ENCODE peak calls at places on chromosomes 11 and 22, in six cellular contexts. One of them, this sample, is unnamed.

GRCh38 chr11:69003301-69003865 is 9.7 kb downstream of the MRGPRF start:
- DNase-seq in activated naive CD8-positive, alpha-beta T cell treated with anti-CD3 and anti-CD28 coated beads, Interleukin-2, amount 50 U/mL, for 24 hours: no peak
- DNase-seq in thoracic aorta: no peak
- DNase-seq in MV-4-11: no peak
- DNase-seq in RWPE1: no peak
- DNase-seq in posterior vena cava: peak
- DNase-seq in this sample: no peak

GRCh38 chr11:102762414-102762813 is 18.0 kb downstream of the MMP10 start:
- DNase-seq in MV-4-11: no peak
- DNase-seq in RWPE1: peak
- DNase-seq in posterior vena cava: no peak
- DNase-seq in activated naive CD8-positive, alpha-beta T cell treated with anti-CD3 and anti-CD28 coated beads, Interleukin-2, amount 50 U/mL, for 24 hours: no peak
- DNase-seq in thoracic aorta: no peak
- DNase-seq in this sample: no peak

GRCh38 chr11:121372028-121372427 is 79.5 kb downstream of the SC5D start:
- DNase-seq in activated naive CD8-positive, alpha-beta T cell treated with anti-CD3 and anti-CD28 coated beads, Interleukin-2, amount 50 U/mL, for 24 hours: no peak
- DNase-seq in RWPE1: no peak
- DNase-seq in thoracic aorta: no peak
- DNase-seq in posterior vena cava: no peak
- DNase-seq in MV-4-11: no peak
- DNase-seq in this sample: peak

GRCh38 chr11:47918370-47918690 is 62.0 kb upstream of the PTPRJ start:
- DNase-seq in MV-4-11: no peak
- DNase-seq in RWPE1: no peak
- DNase-seq in thoracic aorta: no peak
- DNase-seq in activated naive CD8-positive, alpha-beta T cell treated with anti-CD3 and anti-CD28 coated beads, Interleukin-2, amount 50 U/mL, for 24 hours: no peak
- DNase-seq in posterior vena cava: no peak
- DNase-seq in this sample: no peak

GRCh38 chr11:118068206-118068944 is 8.5 kb upstream of the TMPRSS4 start:
- DNase-seq in thoracic aorta: no peak
- DNase-seq in MV-4-11: no peak
- DNase-seq in RWPE1: no peak
- DNase-seq in activated naive CD8-positive, alpha-beta T cell treated with anti-CD3 and anti-CD28 coated beads, Interleukin-2, amount 50 U/mL, for 24 hours: no peak
- DNase-seq in posterior vena cava: no peak
- DNase-seq in this sample: no peak

GRCh38 chr11:12862761-12863469 is 146.2 kb upstream of the RASSF10 start:
- DNase-seq in activated naive CD8-positive, alpha-beta T cell treated with anti-CD3 and anti-CD28 coated beads, Interleukin-2, amount 50 U/mL, for 24 hours: no peak
- DNase-seq in RWPE1: peak
- DNase-seq in posterior vena cava: no peak
- DNase-seq in MV-4-11: no peak
- DNase-seq in thoracic aorta: no peak
- DNase-seq in this sample: peak

GRCh38 chr11:29432719-29433325 is 584.0 kb downstream of the KCNA4 start:
- DNase-seq in activated naive CD8-positive, alpha-beta T cell treated with anti-CD3 and anti-CD28 coated beads, Interleukin-2, amount 50 U/mL, for 24 hours: no peak
- DNase-seq in RWPE1: peak
- DNase-seq in posterior vena cava: no peak
- DNase-seq in MV-4-11: no peak
- DNase-seq in thoracic aorta: no peak
- DNase-seq in this sample: peak

GRCh38 chr11:20457001-20457768 is 69.7 kb downstream of the PRMT3 start:
- DNase-seq in posterior vena cava: no peak
- DNase-seq in thoracic aorta: no peak
- DNase-seq in activated naive CD8-positive, alpha-beta T cell treated with anti-CD3 and anti-CD28 coated beads, Interleukin-2, amount 50 U/mL, for 24 hours: no peak
- DNase-seq in MV-4-11: no peak
- DNase-seq in RWPE1: no peak
- DNase-seq in this sample: no peak

GRCh38 chr11:16572946-16573345 is 165.5 kb upstream of the C11orf58 start:
- DNase-seq in MV-4-11: no peak
- DNase-seq in posterior vena cava: no peak
- DNase-seq in RWPE1: no peak
- DNase-seq in activated naive CD8-positive, alpha-beta T cell treated with anti-CD3 and anti-CD28 coated beads, Interleukin-2, amount 50 U/mL, for 24 hours: no peak
- DNase-seq in thoracic aorta: no peak
- DNase-seq in this sample: no peak

GRCh38 chr22:28015676-28016601 is 96.9 kb upstream of the PITPNB start:
- DNase-seq in thoracic aorta: no peak
- DNase-seq in activated naive CD8-positive, alpha-beta T cell treated with anti-CD3 and anti-CD28 coated beads, Interleukin-2, amount 50 U/mL, for 24 hours: no peak
- DNase-seq in RWPE1: no peak
- DNase-seq in MV-4-11: no peak
- DNase-seq in posterior vena cava: peak
- DNase-seq in this sample: no peak

GRCh38 chr11:73257342-73258103 is 14.6 kb upstream of the P2RY6 start:
- DNase-seq in posterior vena cava: peak
- DNase-seq in MV-4-11: no peak
- DNase-seq in RWPE1: peak
- DNase-seq in thoracic aorta: peak
- DNase-seq in activated naive CD8-positive, alpha-beta T cell treated with anti-CD3 and anti-CD28 coated beads, Interleukin-2, amount 50 U/mL, for 24 hours: no peak
- DNase-seq in this sample: no peak

GRCh38 chr22:49740242-49740641 is 87.4 kb downstream of the BRD1 start:
- DNase-seq in posterior vena cava: peak
- DNase-seq in thoracic aorta: no peak
- DNase-seq in MV-4-11: no peak
- DNase-seq in activated naive CD8-positive, alpha-beta T cell treated with anti-CD3 and anti-CD28 coated beads, Interleukin-2, amount 50 U/mL, for 24 hours: no peak
- DNase-seq in RWPE1: no peak
- DNase-seq in this sample: no peak

This sample was measured in NCI-H2081.